ENCODE peak calls at places on chromosomes 3 and 15, in five cellular contexts. H is GDM1, X is globus pallidus, D is nucleus accumbens, Y is mucosa of gallbladder. K is an unnamed sample.

GRCh38 chr3:130935761-130936160 is 41.9 kb downstream of the ATP2C1 start:
- DNase-seq in D (no peak), X (no peak), H (no peak), Y (no peak), K (no peak)

GRCh38 chr3:171791695-171792082 is 18.6 kb downstream of the PLD1 start:
- DNase-seq in X (peak; percentile 71), H (no peak), D (no peak), Y (peak; percentile 61), K (no peak)

GRCh38 chr3:42700366-42701288 is 2.0 kb downstream of the HHATL start:
- DNase-seq in X (no peak), Y (no peak), H (no peak), D (no peak), K (no peak)

GRCh38 chr15:80689716-80690115 is 5.4 kb upstream of the ABHD17C start:
- DNase-seq in H (no peak), D (no peak), X (no peak), Y (no peak), K (no peak)

GRCh38 chr3:149765762-149766334 is 13.6 kb upstream of the COMMD2 start:
- DNase-seq in Y (no peak), H (peak; percentile 38), X (peak; percentile 87), D (no peak), K (peak; percentile 62)

GRCh38 chr3:13462125-13462629 is 17.9 kb upstream of the HDAC11 start:
- DNase-seq in D (no peak), H (no peak), Y (no peak), X (no peak), K (no peak)

GRCh38 chr3:15330031-15330596 is 2.3 kb downstream of the SH3BP5 start:
- DNase-seq in H (no peak), Y (peak; percentile 42), X (no peak), D (no peak), K (peak; percentile 54)

GRCh38 chr15:29962404-29962803 is 120.4 kb upstream of the GOLGA8J start:
- DNase-seq in X (no peak), D (no peak), H (no peak), Y (no peak), K (no peak)

GRCh38 chr15:27260523-27260922 is 289.5 kb downstream of the GABRG3 start:
- DNase-seq in Y (no peak), H (no peak), D (no peak), X (no peak), K (no peak)

GRCh38 chr3:64924961-64925360 is 237.2 kb upstream of the ADAMTS9 start:
- DNase-seq in H (no peak), D (no peak), X (no peak), Y (no peak), K (no peak)

K was measured in cerebellar cortex.